ENCODE peak calls at places on chromosomes 7 and 10, in ten cellular contexts. D is CD14-positive monocyte; R is A549; W is left ventricle myocardium superior; B is activated gamma-delta T cell treated with anti-CD3 and anti-CD28 coated beads, Interleukin-2, amount 50 U/mL, for 16 hours; A is stimulated activated CD8-positive, alpha-beta memory T cell treated with anti-CD3 and anti-CD28 coated beads, Interleukin-4, amount 100 ng/mL, for 48 hours; P is amniotic stem cell; O is transverse colon; X is activated CD4-positive, CD25-positive, alpha-beta regulatory T cell; V is stimulated activated CD4-positive, alpha-beta T cell treated with anti-CD3 and anti-CD28 coated beads, TNF-alpha, amount 100 ng/mL, for 24 hours. G is an unnamed sample.

GRCh38 chr7:69756235-69756634 is 158.0 kb downstream of the AUTS2 start:
- DNase-seq in P (no peak), W (no peak), R (no peak), V (no peak), X (no peak), A (no peak), B (no peak), O (no peak), D (no peak), G (no peak)

GRCh38 chr7:156640949-156641485 is 443 bp downstream of the RNF32 start:
- DNase-seq in X (peak), B (peak), A (peak), W (no peak), V (no peak), R (peak), D (no peak), P (no peak), O (peak), G (peak)

GRCh38 chr7:12630615-12630884 is 56.9 kb upstream of the ARL4A start:
- DNase-seq in O (no peak), X (no peak), V (no peak), R (no peak), A (no peak), B (no peak), P (no peak), D (no peak), W (no peak), G (no peak)

GRCh38 chr10:119602241-119603095 is 5.7 kb upstream of the TIAL1 start:
- DNase-seq in P (no peak), V (no peak), A (peak), R (peak), D (no peak), W (no peak), O (peak), X (no peak), B (no peak), G (peak)

GRCh38 chr7:82694020-82694419 is 250.4 kb upstream of the CACNA2D1 start:
- DNase-seq in A (no peak), O (no peak), D (no peak), B (no peak), X (no peak), R (no peak), P (no peak), W (no peak), V (no peak), G (no peak)

GRCh38 chr10:119541459-119542356 is 811 bp downstream of the RGS10 start:
- DNase-seq in V (peak), P (no peak), W (peak), R (no peak), A (peak), B (peak), D (no peak), O (peak), X (peak), G (peak)

GRCh38 chr7:156223935-156224334 is 411.7 kb upstream of the SHH start:
- DNase-seq in B (no peak), W (no peak), R (no peak), D (no peak), X (no peak), A (no peak), P (no peak), O (no peak), V (no peak), G (no peak)

GRCh38 chr7:66118603-66119002 is 4.0 kb downstream of the CRCP start:
- DNase-seq in W (no peak), V (no peak), D (no peak), O (no peak), X (no peak), R (no peak), A (no peak), P (no peak), B (no peak), G (no peak)

GRCh38 chr10:26555719-26556368 is 117.7 kb downstream of the APBB1IP start:
- DNase-seq in V (no peak), X (no peak), A (no peak), O (peak), D (peak), W (peak), R (peak), B (no peak), P (no peak), G (no peak)

GRCh38 chr10:106929291-106929925 is 235.1 kb downstream of the SORCS1 start:
- DNase-seq in P (no peak), D (no peak), X (no peak), V (no peak), W (no peak), R (no peak), O (no peak), B (no peak), A (no peak), G (no peak)

GRCh38 chr10:88297103-88297502 is 286.0 kb downstream of the RNLS start:
- DNase-seq in P (no peak), R (no peak), A (no peak), D (no peak), W (no peak), V (no peak), X (no peak), O (no peak), B (no peak), G (no peak)

GRCh38 chr7:41627921-41628320 is 75.0 kb downstream of the INHBA start:
- DNase-seq in V (no peak), B (no peak), A (no peak), P (no peak), W (no peak), D (no peak), R (no peak), X (no peak), O (no peak), G (no peak)

GRCh38 chr7:43248961-43249807 is 136.7 kb downstream of the HECW1 start:
- DNase-seq in P (no peak), O (peak), W (no peak), X (no peak), D (no peak), R (peak), B (no peak), A (no peak), V (no peak), G (no peak)

GRCh38 chr10:19017491-19017890 is 31.1 kb upstream of the MALRD1 start:
- DNase-seq in O (no peak), R (no peak), D (no peak), A (no peak), B (no peak), P (no peak), X (no peak), V (no peak), W (no peak), G (no peak)

GRCh38 chr7:119984247-119984646 is 288.7 kb upstream of the KCND2 start:
- DNase-seq in A (no peak), W (no peak), O (no peak), P (no peak), V (no peak), D (no peak), B (no peak), X (no peak), R (no peak), G (no peak)

GRCh38 chr7:82593780-82594179 is 150.2 kb upstream of the CACNA2D1 start:
- DNase-seq in X (no peak), O (no peak), W (no peak), D (no peak), R (no peak), V (no peak), B (no peak), P (no peak), A (no peak), G (no peak)

GRCh38 chr10:44742169-44742732 is 168.9 kb upstream of the TMEM72 start:
- DNase-seq in B (no peak), O (no peak), X (no peak), P (no peak), A (no peak), D (no peak), V (no peak), W (no peak), R (no peak), G (no peak)

GRCh38 chr10:68900427-68901105 is 549 bp upstream of the DDX50 start:
- DNase-seq in R (peak), O (no peak), D (no peak), A (no peak), B (no peak), P (peak), X (no peak), V (no peak), W (peak), G (no peak)

GRCh38 chr10:88493676-88494483 is 89.2 kb downstream of the RNLS start:
- DNase-seq in W (no peak), B (no peak), O (no peak), A (no peak), X (no peak), D (no peak), V (no peak), P (no peak), R (no peak), G (peak)

GRCh38 chr7:139644191-139644590 is 120.7 kb downstream of the CLEC2L start:
- DNase-seq in D (no peak), X (no peak), P (no peak), R (no peak), W (no peak), V (no peak), A (peak), B (peak), O (no peak), G (no peak)

GRCh38 chr10:74079028-74079913 is 71.4 kb downstream of the AP3M1 start:
- DNase-seq in O (no peak), P (no peak), D (no peak), V (no peak), X (no peak), B (no peak), W (no peak), A (no peak), R (no peak), G (no peak)

GRCh38 chr7:31562002-31562401 is 48.1 kb downstream of the ITPRID1 start:
- DNase-seq in W (no peak), V (no peak), R (no peak), P (no peak), X (no peak), A (no peak), O (no peak), B (no peak), D (no peak), G (no peak)

GRCh38 chr7:128197989-128198580 is 43.0 kb upstream of the LEP start:
- DNase-seq in P (no peak), W (no peak), X (no peak), R (no peak), B (no peak), A (no peak), V (no peak), D (peak), O (no peak), G (no peak)

GRCh38 chr10:115355162-115355760 is 262.1 kb downstream of the ATRNL1 start:
- DNase-seq in P (peak), R (peak), V (no peak), O (peak), D (no peak), W (no peak), X (no peak), B (no peak), A (peak), G (peak)

GRCh38 chr7:134892002-134892693 is 94.2 kb upstream of the AGBL3 start:
- DNase-seq in O (no peak), B (no peak), P (no peak), W (no peak), A (no peak), V (no peak), R (no peak), X (no peak), D (no peak), G (no peak)

GRCh38 chr7:148481965-148482626 is 108.5 kb upstream of the C7orf33 start:
- DNase-seq in W (no peak), X (no peak), D (no peak), O (no peak), A (no peak), V (no peak), R (no peak), P (no peak), B (no peak), G (no peak)

GRCh38 chr7:87628780-87629569 is 777 bp downstream of the RUNDC3B start:
- DNase-seq in P (no peak), V (no peak), W (peak), X (no peak), A (peak), D (peak), B (peak), O (peak), R (no peak), G (peak)

GRCh38 chr10:122838880-122839279 is 6.8 kb downstream of the CUZD1 start:
- DNase-seq in A (no peak), B (no peak), P (no peak), O (no peak), W (no peak), X (no peak), R (no peak), V (no peak), D (no peak), G (no peak)

GRCh38 chr7:95585426-95585789 is 10.9 kb downstream of the PDK4 start:
- DNase-seq in O (no peak), P (no peak), V (no peak), W (no peak), X (no peak), B (no peak), D (no peak), R (no peak), A (no peak), G (no peak)

GRCh38 chr10:99872367-99873162 is 90.1 kb downstream of the ABCC2 start:
- DNase-seq in X (no peak), P (no peak), O (no peak), A (no peak), V (no peak), W (no peak), B (no peak), R (no peak), D (no peak), G (no peak)

GRCh38 chr10:74419491-74420466 is 268.8 kb downstream of the ADK start:
- DNase-seq in V (peak), D (no peak), W (no peak), P (no peak), A (peak), R (peak), X (no peak), O (peak), B (peak), G (peak)

GRCh38 chr7:44853391-44853790 is 5.5 kb upstream of the H2AZ2 start:
- DNase-seq in P (no peak), X (no peak), A (peak), O (no peak), D (no peak), R (no peak), V (peak), B (no peak), W (no peak), G (no peak)

GRCh38 chr7:105198223-105198622 is 184.2 kb downstream of the KMT2E start:
- DNase-seq in P (peak), B (no peak), X (no peak), R (no peak), A (no peak), W (no peak), V (no peak), O (no peak), D (no peak), G (no peak)

GRCh38 chr7:50085344-50085743 is 7.7 kb downstream of the ZPBP start:
- DNase-seq in X (no peak), A (no peak), B (no peak), W (no peak), R (no peak), P (no peak), D (no peak), O (no peak), V (no peak), G (no peak)

GRCh38 chr7:147276783-147277370 is 1160.3 kb downstream of the CNTNAP2 start:
- DNase-seq in B (no peak), A (no peak), P (no peak), W (no peak), R (no peak), D (no peak), O (no peak), X (no peak), V (no peak), G (no peak)

GRCh38 chr10:11180228-11180627 is 162.6 kb downstream of the CELF2 start:
- DNase-seq in P (no peak), V (no peak), B (peak), W (no peak), R (no peak), O (peak), X (peak), D (peak), A (peak), G (no peak)

GRCh38 chr7:40656349-40656748 is 521.5 kb downstream of the SUGCT start:
- DNase-seq in R (no peak), P (no peak), A (no peak), O (no peak), V (no peak), W (no peak), B (no peak), X (no peak), D (no peak), G (no peak)

GRCh38 chr10:4353059-4353655 is 472.9 kb upstream of the AKR1E2 start:
- DNase-seq in O (no peak), R (no peak), W (no peak), P (no peak), D (no peak), B (no peak), V (no peak), A (no peak), X (no peak), G (no peak)